ENCODE peak calls at places on chromosome 7, in six cellular contexts. X, O, P, M, Y and G are unnamed samples. For H3K4me1 and H3K36me3, the result is how much of the 10 kb centered on the place peaks cover.

GRCh38 chr7:95476904-95477594 is 8.7 kb upstream of the ASB4 start:
- DNase-seq in X (peak), O (peak), P (peak), M (peak), Y (no peak), G (peak)

GRCh38 chr7:74290999-74291441 is 1.8 kb downstream of the CLIP2 start:
- DNase-seq in X (no peak), O (peak), P (no peak), M (no peak), Y (no peak), G (no peak)

GRCh38 chr7:137916564-137916963 is 69.8 kb upstream of the DGKI start:
- DNase-seq in X (no peak), O (no peak), P (no peak), M (no peak), Y (no peak), G (no peak)

GRCh38 chr7:27148776-27149641 is 1.4 kb upstream of the HOXA6 start:
- DNase-seq in X (no peak), O (peak), P (no peak), M (no peak), Y (peak), G (no peak)

GRCh38 chr7:137820677-137821420 is 25.9 kb downstream of the DGKI start:
- DNase-seq in X (peak), O (peak), P (no peak), M (no peak), Y (no peak), G (peak)

GRCh38 chr7:129501760-129502707 is at the start of gene SMKR1:
- DNase-seq in X (peak), O (peak), P (peak), M (peak), Y (peak), G (peak)

GRCh38 chr7:81277691-81278090 is 358.8 kb upstream of the SEMA3C start:
- DNase-seq in X (no peak), O (no peak), P (no peak), M (no peak), Y (peak), G (no peak)

GRCh38 chr7:22858640-22859561 is 36.3 kb upstream of the TOMM7 start:
- DNase-seq in X (no peak), O (no peak), P (no peak), M (no peak), Y (no peak), G (no peak)

GRCh38 chr7:100585511-100586265 is at the start of gene LRCH4:
- DNase-seq in X (no peak), O (peak), P (peak), M (peak), Y (peak), G (peak)

GRCh38 chr7:30548762-30549344 is 44.2 kb upstream of the GGCT start:
- DNase-seq in X (peak), O (peak), P (peak), M (no peak), Y (no peak), G (peak)

GRCh38 chr7:46554688-46555422 is 633.8 kb upstream of the IGFBP3 start:
- DNase-seq in X (no peak), O (no peak), P (no peak), M (no peak), Y (no peak), G (no peak)

GRCh38 chr7:96426027-96426426 is 104.1 kb upstream of the SLC25A13 start:
- DNase-seq in X (no peak), O (no peak), P (no peak), M (no peak), Y (no peak), G (no peak)

GRCh38 chr7:105097619-105098018 is 83.6 kb downstream of the KMT2E start:
- DNase-seq in X (no peak), O (no peak), P (no peak), M (no peak), Y (no peak), G (no peak)

GRCh38 chr7:101723835-101724234 is 93.6 kb upstream of the CUX1 start:
- DNase-seq in X (no peak), O (no peak), P (no peak), M (no peak), Y (no peak), G (no peak)

GRCh38 chr7:128939861-128940410 is 2.2 kb downstream of the IRF5 start:
- DNase-seq in X (no peak), O (no peak), P (no peak), M (peak), Y (peak), G (no peak)

GRCh38 chr7:113410791-113411190 is 292.4 kb upstream of the SMIM30 start:
- DNase-seq in X (no peak), O (no peak), P (no peak), M (no peak), Y (no peak), G (no peak)

GRCh38 chr7:132666786-132667185 is 90.5 kb upstream of the PLXNA4 start:
- DNase-seq in X (no peak), O (no peak), P (no peak), M (no peak), Y (no peak), G (no peak)

GRCh38 chr7:134690614-134691504 is 44.2 kb downstream of the BPGM start:
- DNase-seq in X (no peak), O (no peak), P (no peak), M (no peak), Y (no peak), G (no peak)

GRCh38 chr7:122384528-122384927 is 80.0 kb upstream of the FEZF1 start:
- DNase-seq in X (no peak), O (no peak), P (no peak), M (no peak), Y (no peak), G (no peak)

GRCh38 chr7:23315366-23315765 is 16.2 kb downstream of the MALSU1 start:
- DNase-seq in X (no peak), O (no peak), P (no peak), M (no peak), Y (no peak), G (no peak)

DNA sequence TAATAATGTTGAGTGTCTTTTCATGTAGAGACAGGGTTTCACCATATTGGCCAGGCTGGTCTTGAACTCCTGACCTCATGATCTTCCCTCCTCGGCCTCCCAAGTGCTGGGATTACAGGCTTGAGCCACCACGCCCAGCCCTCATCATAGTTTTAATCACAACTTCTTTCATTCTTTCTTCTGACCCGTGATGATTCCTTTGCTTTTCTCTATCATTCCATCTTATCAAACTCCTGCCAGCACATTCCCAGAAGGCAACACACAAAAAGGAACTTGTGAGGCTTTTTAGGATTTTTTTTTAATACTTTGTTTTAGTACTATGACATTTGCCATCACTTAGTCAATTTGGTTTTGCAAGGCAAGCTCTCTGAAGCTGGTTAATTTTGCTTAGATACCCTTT is 77.5 kb upstream of the MEOX2 start:
- DNase-seq in X (no peak), O (no peak), P (no peak), M (no peak), Y (no peak), G (no peak)
- H3K4me1 ChIP-seq in X (under half), O (under half), P (under half), M (under half), Y (under half), G (under half)

GRCh38 chr7:38492010-38492409 is 139.2 kb downstream of the AMPH start:
- DNase-seq in X (no peak), O (no peak), P (no peak), M (no peak), Y (no peak), G (no peak)
- H3K36me3 ChIP-seq in X (under half), O (under half), P (under half), M (under half), Y (under half), G (under half)

GRCh38 chr7:70703785-70704184 is 428.2 kb upstream of the GALNT17 start:
- DNase-seq in X (no peak), O (no peak), P (no peak), M (no peak), Y (no peak), G (no peak)
- H3K4me1 ChIP-seq in X (under half), O (under half), P (under half), M (under half), Y (under half), G (under half)

GRCh38 chr7:6417408-6417807 is 30.3 kb downstream of the DAGLB start:
- DNase-seq in X (no peak), O (no peak), P (no peak), M (no peak), Y (no peak), G (no peak)
- H3K36me3 ChIP-seq in X (under half), O (under half), P (under half), M (half or more), Y (half or more), G (under half)

GRCh38 chr7:7793249-7793648 is 74.8 kb upstream of the RPA3 start:
- DNase-seq in X (no peak), O (no peak), P (no peak), M (no peak), Y (no peak), G (no peak)
- H3K4me1 ChIP-seq in X (under half), O (under half), P (under half), M (under half), Y (under half), G (under half)

GRCh38 chr7:99457050-99457645 is 8.8 kb downstream of the ATP5MF start:
- DNase-seq in X (no peak), O (no peak), P (no peak), M (no peak), Y (no peak), G (no peak)

GRCh38 chr7:99456288-99456687 is 9.7 kb downstream of the ATP5MF start:
- DNase-seq in X (no peak), O (no peak), P (no peak), M (no peak), Y (no peak), G (no peak)

GRCh38 chr7:99453105-99453504 is 12.9 kb downstream of the ATP5MF start:
- DNase-seq in X (no peak), O (no peak), P (no peak), M (no peak), Y (no peak), G (no peak)

GRCh38 chr7:99457646-99458493 is 8.1 kb downstream of the ATP5MF start:
- DNase-seq in X (no peak), O (no peak), P (no peak), M (no peak), Y (no peak), G (no peak)

DNA sequence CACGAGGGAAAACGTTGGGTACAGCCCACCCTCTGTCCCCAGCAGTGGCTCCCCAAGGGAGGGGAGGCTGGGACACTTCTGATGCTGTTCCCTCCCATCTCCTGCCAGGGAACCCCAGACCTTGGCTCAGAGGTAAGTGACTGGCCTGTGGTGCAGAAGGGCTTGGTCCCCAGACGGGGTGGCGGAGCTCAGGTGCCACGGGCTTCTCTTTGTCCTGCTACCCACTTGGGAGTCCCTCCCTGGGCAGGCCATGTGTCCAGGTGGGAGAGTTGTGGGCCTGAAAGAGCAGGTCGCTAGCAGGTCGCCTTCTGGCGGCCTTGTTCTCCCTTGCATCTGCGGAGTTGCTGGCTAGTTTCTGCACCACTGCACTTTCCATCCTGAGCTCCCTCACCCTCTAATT is 10.1 kb downstream of the ATP5MF start:
- DNase-seq in X (no peak), O (no peak), P (no peak), M (no peak), Y (no peak), G (no peak)
- H3K36me3 ChIP-seq in X (under half), O (under half), P (under half), M (half or more), Y (half or more), G (under half)

GRCh38 chr7:37065779-37066271 is 341.5 kb upstream of the AOAH start:
- DNase-seq in X (no peak), O (no peak), P (no peak), M (no peak), Y (no peak), G (no peak)
- H3K4me1 ChIP-seq in X (under half), O (under half), P (under half), M (under half), Y (under half), G (under half)